ENCODE peak calls at places on chromosomes 5 and 9, in six cellular contexts. One of them, this sample, is unnamed.
A peak's percentile ranks its signal among the peaks of the same experiment; 100 is the strongest.

GRCh38 chr5:531749-532315 is 7.6 kb upstream of the SLC9A3 start:
- DNase-seq in T-cell: no peak
- DNase-seq in HepG2: no peak
- DNase-seq in GM13977: no peak
- DNase-seq in stimulated activated CD4-positive, alpha-beta T cell treated with anti-CD3 and anti-CD28 coated beads, TNF-alpha, amount 100 ng/mL, for 1 hour: no peak
- DNase-seq in cardiac fibroblast: no peak
- DNase-seq in this sample: no peak

GRCh38 chr9:15735083-15735974 is 182.5 kb downstream of the CCDC171 start:
- DNase-seq in GM13977: no peak
- DNase-seq in cardiac fibroblast: peak; percentile 95
- DNase-seq in T-cell: no peak
- DNase-seq in HepG2: no peak
- DNase-seq in stimulated activated CD4-positive, alpha-beta T cell treated with anti-CD3 and anti-CD28 coated beads, TNF-alpha, amount 100 ng/mL, for 1 hour: no peak
- DNase-seq in this sample: peak; percentile 83

GRCh38 chr5:56676091-56676768 is 139.1 kb upstream of the MAP3K1 start:
- DNase-seq in T-cell: no peak
- DNase-seq in HepG2: peak; percentile 92
- DNase-seq in GM13977: no peak
- DNase-seq in stimulated activated CD4-positive, alpha-beta T cell treated with anti-CD3 and anti-CD28 coated beads, TNF-alpha, amount 100 ng/mL, for 1 hour: no peak
- DNase-seq in cardiac fibroblast: no peak
- DNase-seq in this sample: no peak

GRCh38 chr9:21685502-21685901 is 116.9 kb upstream of the MTAP start:
- DNase-seq in cardiac fibroblast: peak; percentile 25
- DNase-seq in GM13977: no peak
- DNase-seq in stimulated activated CD4-positive, alpha-beta T cell treated with anti-CD3 and anti-CD28 coated beads, TNF-alpha, amount 100 ng/mL, for 1 hour: no peak
- DNase-seq in HepG2: no peak
- DNase-seq in T-cell: no peak
- DNase-seq in this sample: no peak

GRCh38 chr9:115157245-115157674 is 39.3 kb upstream of the TNC start:
- DNase-seq in GM13977: no peak
- DNase-seq in cardiac fibroblast: peak; percentile 82
- DNase-seq in HepG2: no peak
- DNase-seq in T-cell: no peak
- DNase-seq in stimulated activated CD4-positive, alpha-beta T cell treated with anti-CD3 and anti-CD28 coated beads, TNF-alpha, amount 100 ng/mL, for 1 hour: no peak
- DNase-seq in this sample: peak; percentile 74

GRCh38 chr5:74469234-74469972 is 171.1 kb downstream of the ENC1 start:
- DNase-seq in cardiac fibroblast: no peak
- DNase-seq in T-cell: no peak
- DNase-seq in HepG2: no peak
- DNase-seq in stimulated activated CD4-positive, alpha-beta T cell treated with anti-CD3 and anti-CD28 coated beads, TNF-alpha, amount 100 ng/mL, for 1 hour: no peak
- DNase-seq in GM13977: no peak
- DNase-seq in this sample: no peak

GRCh38 chr9:119559986-119560385 is 190.8 kb upstream of the BRINP1 start:
- DNase-seq in T-cell: no peak
- DNase-seq in cardiac fibroblast: no peak
- DNase-seq in stimulated activated CD4-positive, alpha-beta T cell treated with anti-CD3 and anti-CD28 coated beads, TNF-alpha, amount 100 ng/mL, for 1 hour: no peak
- DNase-seq in GM13977: no peak
- DNase-seq in HepG2: no peak
- DNase-seq in this sample: no peak

GRCh38 chr5:140964356-140964755 is 1.9 kb upstream of the PCDHAC2 start:
- DNase-seq in cardiac fibroblast: no peak
- DNase-seq in GM13977: no peak
- DNase-seq in T-cell: no peak
- DNase-seq in stimulated activated CD4-positive, alpha-beta T cell treated with anti-CD3 and anti-CD28 coated beads, TNF-alpha, amount 100 ng/mL, for 1 hour: no peak
- DNase-seq in HepG2: no peak
- DNase-seq in this sample: no peak

GRCh38 chr9:105637787-105638395 is 24.4 kb upstream of the TAL2 start:
- DNase-seq in GM13977: no peak
- DNase-seq in stimulated activated CD4-positive, alpha-beta T cell treated with anti-CD3 and anti-CD28 coated beads, TNF-alpha, amount 100 ng/mL, for 1 hour: no peak
- DNase-seq in HepG2: no peak
- DNase-seq in cardiac fibroblast: peak; percentile 16
- DNase-seq in T-cell: no peak
- DNase-seq in this sample: peak; percentile 1

GRCh38 chr5:152650413-152650812 is 245.3 kb upstream of the NMUR2 start:
- DNase-seq in HepG2: no peak
- DNase-seq in GM13977: no peak
- DNase-seq in stimulated activated CD4-positive, alpha-beta T cell treated with anti-CD3 and anti-CD28 coated beads, TNF-alpha, amount 100 ng/mL, for 1 hour: no peak
- DNase-seq in cardiac fibroblast: no peak
- DNase-seq in T-cell: no peak
- DNase-seq in this sample: no peak

GRCh38 chr9:32533338-32533737 is 7.3 kb upstream of the RIGI start:
- DNase-seq in T-cell: no peak
- DNase-seq in HepG2: no peak
- DNase-seq in stimulated activated CD4-positive, alpha-beta T cell treated with anti-CD3 and anti-CD28 coated beads, TNF-alpha, amount 100 ng/mL, for 1 hour: no peak
- DNase-seq in cardiac fibroblast: no peak
- DNase-seq in GM13977: no peak
- DNase-seq in this sample: no peak

GRCh38 chr9:33926746-33927485 is 110.0 kb downstream of the UBE2R2 start:
- DNase-seq in cardiac fibroblast: no peak
- DNase-seq in GM13977: no peak
- DNase-seq in HepG2: no peak
- DNase-seq in T-cell: no peak
- DNase-seq in stimulated activated CD4-positive, alpha-beta T cell treated with anti-CD3 and anti-CD28 coated beads, TNF-alpha, amount 100 ng/mL, for 1 hour: no peak
- DNase-seq in this sample: no peak

GRCh38 chr9:84670106-84670800 is 724 bp downstream of the NTRK2 start:
- DNase-seq in T-cell: no peak
- DNase-seq in HepG2: no peak
- DNase-seq in stimulated activated CD4-positive, alpha-beta T cell treated with anti-CD3 and anti-CD28 coated beads, TNF-alpha, amount 100 ng/mL, for 1 hour: no peak
- DNase-seq in GM13977: peak; percentile 42
- DNase-seq in cardiac fibroblast: no peak
- DNase-seq in this sample: no peak

GRCh38 chr5:14753947-14754346 is 89.4 kb downstream of the OTULIN start:
- DNase-seq in HepG2: no peak
- DNase-seq in GM13977: no peak
- DNase-seq in T-cell: no peak
- DNase-seq in cardiac fibroblast: no peak
- DNase-seq in stimulated activated CD4-positive, alpha-beta T cell treated with anti-CD3 and anti-CD28 coated beads, TNF-alpha, amount 100 ng/mL, for 1 hour: no peak
- DNase-seq in this sample: no peak

GRCh38 chr9:19787672-19788071 is 1.2 kb downstream of the SLC24A2 start:
- DNase-seq in cardiac fibroblast: peak; percentile 18
- DNase-seq in stimulated activated CD4-positive, alpha-beta T cell treated with anti-CD3 and anti-CD28 coated beads, TNF-alpha, amount 100 ng/mL, for 1 hour: no peak
- DNase-seq in GM13977: no peak
- DNase-seq in HepG2: no peak
- DNase-seq in T-cell: no peak
- DNase-seq in this sample: no peak

This sample was measured in stromal cell of bone marrow.